ENCODE peak calls at places on chromosomes 5 and 9, in seven cellular contexts. C, F, V, M, P, L and I are unnamed samples. For H3K36me3, the result is how much of the 10 kb centered on the place peaks cover.

GRCh38 chr5:73232266-73233041 is 59.5 kb downstream of the TMEM174 start:
- DNase-seq in V (no peak), P (peak), L (no peak), C (no peak), M (no peak), F (no peak), I (no peak)

GRCh38 chr9:6567140-6567591 is 78.4 kb downstream of the GLDC start:
- DNase-seq in V (no peak), P (no peak), L (no peak), M (peak), F (no peak), C (peak), I (no peak)

GRCh38 chr5:73339165-73339564 is 109.4 kb downstream of the FOXD1 start:
- DNase-seq in P (no peak), M (no peak), V (no peak), F (no peak), C (no peak), L (no peak), I (no peak)

GRCh38 chr5:156432830-156433105 is 105.8 kb downstream of the SGCD start:
- DNase-seq in L (no peak), P (no peak), C (no peak), V (no peak), F (no peak), M (no peak), I (no peak)

GRCh38 chr9:21455320-21455719 is 15.1 kb downstream of the IFNA1 start:
- DNase-seq in L (no peak), P (no peak), F (no peak), M (peak), V (peak), C (peak), I (no peak)

GRCh38 chr5:143986567-143987242 is 174.7 kb downstream of the HMHB1 start:
- DNase-seq in M (peak), C (peak), V (no peak), P (no peak), L (no peak), F (no peak), I (no peak)

GRCh38 chr5:142587354-142587965 is 98.4 kb downstream of the FGF1 start:
- DNase-seq in C (peak), L (no peak), V (peak), P (no peak), M (peak), F (no peak), I (no peak)

GRCh38 chr5:10133830-10134229 is 115.9 kb downstream of the ATPSCKMT start:
- DNase-seq in F (no peak), L (no peak), V (no peak), M (peak), P (no peak), C (no peak), I (no peak)

GRCh38 chr5:2261002-2261703 is 378.4 kb upstream of the IRX4 start:
- DNase-seq in F (no peak), V (no peak), L (no peak), M (no peak), C (no peak), P (peak), I (peak)

GRCh38 chr9:114046876-114047275 is 31.2 kb downstream of the AMBP start:
- DNase-seq in P (no peak), M (peak), L (no peak), F (no peak), V (no peak), C (no peak), I (no peak)

GRCh38 chr5:54553659-54554207 is 36.2 kb downstream of the SNX18 start:
- DNase-seq in M (no peak), P (no peak), L (no peak), V (no peak), C (no peak), F (no peak), I (no peak)

GRCh38 chr9:8855046-8855445 is 1055.5 kb upstream of the DMAC1 start:
- DNase-seq in V (no peak), F (no peak), M (peak), L (no peak), P (no peak), C (peak), I (no peak)

GRCh38 chr9:23081377-23081776 is 634.8 kb downstream of the DMRTA1 start:
- DNase-seq in M (no peak), L (no peak), V (no peak), F (no peak), P (no peak), C (no peak), I (peak)

GRCh38 chr5:159990506-159990905 is 18.4 kb upstream of the TTC1 start:
- DNase-seq in C (no peak), V (no peak), L (no peak), P (no peak), F (no peak), M (peak), I (no peak)

GRCh38 chr5:154117050-154117449 is 73.5 kb upstream of the GALNT10 start:
- DNase-seq in M (no peak), F (no peak), L (no peak), V (no peak), P (no peak), C (no peak), I (no peak)

GRCh38 chr9:82410306-82410705 is 421.7 kb downstream of the SPATA31D1 start:
- DNase-seq in L (no peak), M (no peak), V (no peak), P (no peak), F (no peak), C (no peak), I (no peak)

GRCh38 chr5:116355819-116356601 is 218.6 kb downstream of the SEMA6A start:
- DNase-seq in C (no peak), V (no peak), L (no peak), M (no peak), F (no peak), P (no peak), I (no peak)

GRCh38 chr5:17216176-17216973 is 1.1 kb upstream of the BASP1 start:
- DNase-seq in P (peak), C (peak), M (peak), F (peak), L (peak), V (peak), I (peak)

GRCh38 chr9:20623748-20624124 is 1.4 kb upstream of the MLLT3 start:
- DNase-seq in F (no peak), C (no peak), P (no peak), M (no peak), V (no peak), L (no peak), I (no peak)

GRCh38 chr5:96297867-96298266 is 135.2 kb downstream of the PCSK1 start:
- DNase-seq in C (no peak), P (no peak), V (no peak), L (no peak), M (peak), F (no peak), I (no peak)

GRCh38 chr9:35718726-35719511 is 13.1 kb downstream of the TLN1 start:
- DNase-seq in M (no peak), L (no peak), V (no peak), C (no peak), F (no peak), P (no peak), I (no peak)

GRCh38 chr9:22005700-22006605 is 3.2 kb downstream of the CDKN2B start:
- DNase-seq in V (peak), C (no peak), L (no peak), P (no peak), F (no peak), M (peak), I (peak)

GRCh38 chr9:131334568-131335105 is 45.1 kb downstream of the PLPP7 start:
- DNase-seq in F (no peak), M (no peak), P (no peak), V (no peak), L (peak), C (peak), I (peak)

GRCh38 chr5:79974896-79975295 is 16.2 kb downstream of the MTX3 start:
- DNase-seq in P (no peak), F (no peak), V (no peak), L (no peak), C (no peak), M (peak), I (no peak)

GRCh38 chr5:120545951-120546350 is 81.9 kb downstream of the PRR16 start:
- DNase-seq in L (no peak), M (no peak), F (no peak), C (no peak), P (no peak), V (no peak), I (no peak)

GRCh38 chr9:14096182-14096922 is 217.6 kb downstream of the NFIB start:
- DNase-seq in V (no peak), M (peak), P (no peak), L (no peak), F (no peak), C (peak), I (no peak)

GRCh38 chr5:105030153-105030552 is 1467.6 kb upstream of the NUDT12 start:
- DNase-seq in L (no peak), F (no peak), C (no peak), M (no peak), V (no peak), P (no peak), I (no peak)

GRCh38 chr5:94431696-94432095 is 186.7 kb downstream of the KIAA0825 start:
- DNase-seq in P (no peak), L (no peak), F (no peak), M (peak), C (no peak), V (no peak), I (no peak)

GRCh38 chr5:92177926-92178487 is 794.9 kb upstream of the ARRDC3 start:
- DNase-seq in M (no peak), C (no peak), V (no peak), L (no peak), P (no peak), F (no peak), I (no peak)

GRCh38 chr5:181086410-181087229 is 44.3 kb downstream of the OR2V1 start:
- DNase-seq in C (no peak), F (no peak), V (no peak), L (no peak), M (no peak), P (no peak), I (no peak)

GRCh38 chr9:8725635-8726034 is 926.1 kb upstream of the DMAC1 start:
- DNase-seq in C (no peak), P (no peak), L (no peak), V (no peak), F (no peak), M (no peak), I (no peak)

GRCh38 chr9:111013707-111014106 is 24.6 kb downstream of the LPAR1 start:
- DNase-seq in M (no peak), C (no peak), V (no peak), L (no peak), F (no peak), P (no peak), I (no peak)

GRCh38 chr5:14131855-14132503 is 11.2 kb upstream of the TRIO start:
- DNase-seq in V (no peak), L (no peak), M (peak), F (no peak), P (no peak), C (no peak), I (no peak)

GRCh38 chr5:33032161-33033085 is 321.3 kb downstream of the NPR3 start:
- DNase-seq in C (no peak), V (no peak), P (no peak), L (no peak), F (no peak), M (peak), I (no peak)

GRCh38 chr5:104540448-104540847 is 977.9 kb upstream of the NUDT12 start:
- DNase-seq in F (no peak), V (no peak), M (peak), L (no peak), C (peak), P (no peak), I (no peak)

GRCh38 chr5:91311697-91312501 is 71.2 kb downstream of the ARRDC3 start:
- DNase-seq in P (peak), V (peak), M (peak), L (peak), F (no peak), C (peak), I (peak)

GRCh38 chr5:9529041-9529480 is 16.8 kb downstream of the SEMA5A start:
- DNase-seq in P (no peak), M (no peak), C (no peak), L (no peak), F (no peak), V (no peak), I (no peak)

DNA sequence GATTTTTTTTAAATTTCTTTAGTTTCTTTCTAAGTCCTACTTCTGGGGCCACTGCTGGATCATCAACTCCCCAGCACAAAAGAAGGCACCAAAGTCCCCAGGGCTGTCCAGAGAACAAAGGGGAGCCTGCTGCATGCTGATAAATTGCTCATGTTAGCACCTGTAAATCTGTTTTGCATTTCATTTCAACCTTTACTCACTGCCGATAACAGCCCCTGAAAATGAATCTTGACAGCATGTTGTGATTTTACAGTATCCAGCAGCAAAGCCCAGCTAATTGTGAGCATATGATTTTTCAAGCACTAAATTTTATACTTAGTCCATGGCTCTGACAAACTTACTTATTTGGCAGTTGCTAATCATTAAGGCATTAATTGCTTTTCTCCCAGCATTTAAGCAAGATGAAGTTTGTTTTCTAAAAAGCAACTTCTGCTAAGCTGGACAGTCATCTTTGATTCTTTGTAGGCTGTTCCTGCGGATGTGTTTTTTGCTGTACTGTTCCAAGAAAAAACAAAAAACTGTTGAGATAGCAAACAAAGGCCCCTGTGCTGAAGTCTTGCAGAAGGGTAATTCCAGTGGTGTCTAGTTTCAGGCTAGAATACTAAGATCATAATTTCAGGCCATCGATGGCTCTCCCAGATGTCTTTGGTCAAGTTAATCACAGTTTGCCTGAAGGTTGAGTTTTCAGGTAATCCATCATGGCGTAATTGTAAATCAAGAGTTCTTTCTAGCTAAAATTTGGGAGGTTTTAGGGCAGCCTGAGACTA is 73.0 kb upstream of the GAS1 start:
- DNase-seq in F (no peak), P (no peak), L (no peak), C (no peak), V (no peak), M (peak), I (no peak)
- H3K4me3 ChIP-seq in F (no peak), P (no peak), L (no peak), C (no peak), V (no peak), M (no peak), I (no peak)

DNA sequence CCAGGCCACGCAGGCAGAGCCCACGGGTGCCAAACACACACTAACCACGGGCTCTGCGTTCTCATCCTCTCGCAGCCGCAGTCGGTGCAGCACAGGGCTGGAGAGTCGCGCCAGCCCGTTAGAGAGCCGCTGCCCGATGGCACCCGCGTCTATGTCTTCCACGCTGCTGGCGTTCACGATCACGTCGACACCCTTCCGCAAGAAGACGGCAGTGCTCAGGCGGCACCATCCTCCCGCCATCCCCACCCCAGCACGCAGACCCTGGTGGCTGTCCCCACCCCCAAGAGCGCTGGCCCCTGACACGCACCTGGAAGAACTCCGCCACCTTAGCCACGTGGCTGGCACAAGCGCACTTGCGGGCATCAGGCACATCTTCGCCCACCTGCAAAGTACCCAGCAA is 6.0 kb downstream of the DBN1 start:
- DNase-seq in P (peak), C (no peak), M (no peak), L (no peak), V (no peak), F (no peak), I (no peak)
- H3K36me3 ChIP-seq in P (under half), C (under half), M (under half), L (under half), V (under half), F (under half), I (under half)

GRCh38 chr5:103436661-103437060 is 125.9 kb downstream of the NUDT12 start:
- DNase-seq in M (no peak), C (no peak), P (no peak), V (no peak), L (no peak), F (no peak), I (no peak)

GRCh38 chr5:103435136-103435914 is 127.3 kb downstream of the NUDT12 start:
- DNase-seq in C (no peak), L (no peak), F (no peak), P (no peak), V (no peak), M (no peak), I (no peak)

GRCh38 chr5:103436112-103436511 is 126.5 kb downstream of the NUDT12 start:
- DNase-seq in C (no peak), L (no peak), V (no peak), M (no peak), P (no peak), F (no peak), I (no peak)

GRCh38 chr5:103433216-103433615 is 129.4 kb downstream of the NUDT12 start:
- DNase-seq in F (no peak), V (no peak), M (no peak), P (no peak), C (no peak), L (no peak), I (no peak)

DNA sequence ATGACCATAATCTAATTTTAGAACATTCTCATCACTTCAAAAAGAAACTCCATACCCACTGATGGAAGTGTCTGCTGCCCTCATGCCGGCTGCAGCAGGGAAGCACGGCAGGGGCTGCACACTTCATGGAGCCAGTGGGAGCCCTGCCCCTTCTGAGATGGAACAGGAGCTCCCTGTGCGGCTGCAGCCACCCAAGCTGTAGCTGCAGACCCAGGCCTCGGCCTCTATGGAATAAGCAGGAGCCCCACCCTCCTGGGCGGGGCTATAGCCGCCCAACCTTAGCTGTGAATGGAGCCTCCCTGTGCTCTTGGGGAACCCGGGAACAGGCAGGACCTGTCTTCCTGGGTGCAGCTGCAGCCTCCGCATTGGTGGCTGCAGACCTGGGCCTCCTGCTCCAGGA is 128.5 kb downstream of the NUDT12 start:
- DNase-seq in M (no peak), L (no peak), F (no peak), P (peak), C (no peak), V (no peak), I (no peak)
- H3K4me3 ChIP-seq in M (no peak), L (no peak), F (no peak), P (no peak), C (no peak), V (no peak), I (no peak)

DNA sequence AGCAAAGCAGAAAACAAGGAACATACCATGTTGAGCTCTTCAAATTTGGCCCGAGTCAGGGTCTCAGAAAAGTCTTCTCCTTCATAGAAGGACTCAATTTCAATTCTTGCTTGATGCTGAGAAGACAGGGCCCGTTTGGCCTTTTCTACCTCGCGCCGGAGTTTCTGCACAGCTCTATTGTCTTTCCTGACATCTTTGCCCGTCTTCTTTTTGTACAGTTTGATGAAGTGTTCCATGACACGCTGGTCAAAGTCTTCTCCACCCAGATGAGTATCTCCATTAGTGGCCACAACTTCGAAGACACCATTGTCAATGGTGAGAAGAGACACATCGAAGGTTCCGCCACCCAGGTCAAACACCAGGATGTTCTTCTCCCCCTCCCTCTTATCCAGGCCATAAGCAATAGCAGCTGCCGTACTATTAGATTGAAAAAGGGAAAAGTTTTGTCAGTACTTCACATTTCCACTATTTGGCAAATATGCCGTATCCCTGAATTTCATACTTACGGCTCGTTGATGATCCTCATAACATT is 2.2 kb downstream of the HSPA5 start:
- DNase-seq in C (no peak), V (no peak), M (no peak), F (no peak), L (no peak), P (no peak), I (peak)
- H3K36me3 ChIP-seq in C (under half), V (half or more), M (under half), F (under half), L (half or more), P (under half), I (under half)

GRCh38 chr9:109320338-109320733 is 523 bp downstream of the EPB41L4B start:
- DNase-seq in P (peak), F (peak), L (no peak), C (no peak), V (no peak), M (no peak), I (no peak)
- H3K4me3 ChIP-seq in P (no peak), F (no peak), L (no peak), C (no peak), V (no peak), M (peak), I (peak)

GRCh38 chr5:98872679-98873078 is 56.1 kb downstream of the CHD1 start:
- DNase-seq in F (no peak), L (no peak), V (no peak), C (no peak), M (peak), P (no peak), I (peak)
- H3K36me3 ChIP-seq in F (under half), L (half or more), V (under half), C (under half), M (half or more), P (under half), I (under half)

GRCh38 chr9:137200311-137201204 is at the start of gene TPRN:
- DNase-seq in C (peak), M (peak), P (peak), F (peak), V (peak), L (peak), I (peak)

GRCh38 chr9:137199411-137200121 is 975 bp downstream of the TPRN start:
- DNase-seq in C (peak), V (no peak), P (no peak), F (peak), M (peak), L (no peak), I (no peak)

GRCh38 chr9:137198748-137199276 is 1.7 kb downstream of the TPRN start:
- DNase-seq in M (no peak), L (no peak), P (no peak), C (no peak), V (no peak), F (peak), I (no peak)

GRCh38 chr9:137195525-137196220 is 4.9 kb downstream of the TPRN start:
- DNase-seq in F (peak), C (no peak), P (no peak), M (no peak), V (no peak), L (no peak), I (no peak)

GRCh38 chr9:137198051-137198747 is 2.3 kb downstream of the TPRN start:
- DNase-seq in L (peak), V (no peak), F (peak), P (no peak), M (no peak), C (no peak), I (no peak)
- H3K4me3 ChIP-seq in L (peak), V (no peak), F (peak), P (peak), M (no peak), C (no peak), I (no peak)